ENCODE peak calls at places on chromosomes 2 and 18, in seven cellular contexts. J is NCI-H2029; A is activated naive CD4-positive, alpha-beta T cell; M is effector CD4-positive, alpha-beta T cell; X is H54; F is B cell; H is psoas muscle. O is an unnamed sample.

GRCh38 chr2:108571262-108571661 is 37.0 kb downstream of the LIMS1 start:
- DNase-seq in J (no peak), A (no peak), M (no peak), X (no peak), F (no peak), H (no peak), O (no peak)

GRCh38 chr2:229810786-229811185 is 96.4 kb upstream of the DNER start:
- DNase-seq in J (no peak), A (no peak), M (no peak), X (no peak), F (no peak), H (no peak), O (no peak)

GRCh38 chr18:49520661-49521145 is 33.7 kb upstream of the C18orf32 start:
- DNase-seq in J (peak), A (no peak), M (no peak), X (no peak), F (no peak), H (no peak), O (no peak)

GRCh38 chr18:3117493-3118192 is 102.1 kb downstream of the MYOM1 start:
- DNase-seq in J (peak), A (no peak), M (no peak), X (no peak), F (no peak), H (no peak), O (no peak)

GRCh38 chr18:80253871-80254492 is 6.7 kb upstream of the PARD6G start:
- DNase-seq in J (no peak), A (no peak), M (no peak), X (no peak), F (no peak), H (no peak), O (no peak)

GRCh38 chr2:230160112-230160660 is 59.6 kb downstream of the SP110 start:
- DNase-seq in J (peak), A (peak), M (peak), X (peak), F (peak), H (no peak), O (no peak)

GRCh38 chr18:24130494-24130893 is 8.4 kb upstream of the CABYR start:
- DNase-seq in J (no peak), A (no peak), M (no peak), X (no peak), F (no peak), H (no peak), O (no peak)

GRCh38 chr2:196979976-196980375 is 53.5 kb upstream of the PGAP1 start:
- DNase-seq in J (no peak), A (no peak), M (no peak), X (no peak), F (no peak), H (no peak), O (no peak)

GRCh38 chr18:50563376-50563775 is 3.5 kb downstream of the MAPK4 start:
- DNase-seq in J (no peak), A (no peak), M (no peak), X (no peak), F (no peak), H (no peak), O (no peak)

O was measured in T-helper 22 cell.